ENCODE peak calls at places on chromosome 9, in seven cellular contexts. N, Y, J, R, X, L and P are unnamed samples. For H3K27me3, the result is how much of the 10 kb centered on the place peaks cover.

GRCh38 chr9:81083062-81083461 is 606.3 kb downstream of the TLE1 start:
- DNase-seq in N (no peak), Y (no peak), J (peak), R (no peak), X (peak), L (no peak), P (no peak)

GRCh38 chr9:134652291-134653225 is 11.0 kb downstream of the COL5A1 start:
- DNase-seq in N (no peak), Y (peak), J (no peak), R (no peak), X (no peak), L (no peak), P (no peak)

GRCh38 chr9:136554870-136555269 is 9.0 kb upstream of the NOTCH1 start:
- DNase-seq in N (peak), Y (no peak), J (no peak), R (peak), X (no peak), L (no peak), P (no peak)

GRCh38 chr9:3682186-3682585 is 156.4 kb upstream of the RFX3 start:
- DNase-seq in N (no peak), Y (no peak), J (no peak), R (no peak), X (peak), L (no peak), P (no peak)

GRCh38 chr9:129996161-129996849 is 46.7 kb downstream of the FNBP1 start:
- DNase-seq in N (peak), Y (no peak), J (no peak), R (no peak), X (peak), L (peak), P (no peak)

GRCh38 chr9:5971740-5972139 is 43.7 kb downstream of the RANBP6 start:
- DNase-seq in N (no peak), Y (no peak), J (no peak), R (no peak), X (peak), L (no peak), P (no peak)

GRCh38 chr9:137688261-137688660 is 69.5 kb downstream of the EHMT1 start:
- DNase-seq in N (no peak), Y (no peak), J (no peak), R (no peak), X (no peak), L (no peak), P (no peak)

GRCh38 chr9:36237230-36237629 is 21.0 kb downstream of the GNE start:
- DNase-seq in N (no peak), Y (no peak), J (no peak), R (no peak), X (no peak), L (no peak), P (no peak)

GRCh38 chr9:32716439-32716838 is 66.9 kb upstream of the TMEM215 start:
- DNase-seq in N (no peak), Y (no peak), J (no peak), R (no peak), X (no peak), L (no peak), P (no peak)

GRCh38 chr9:12274577-12274976 is 418.6 kb upstream of the TYRP1 start:
- DNase-seq in N (no peak), Y (no peak), J (no peak), R (peak), X (no peak), L (no peak), P (no peak)

GRCh38 chr9:14320272-14321245 is 6.6 kb upstream of the NFIB start:
- DNase-seq in N (no peak), Y (peak), J (peak), R (peak), X (peak), L (no peak), P (no peak)

GRCh38 chr9:135992486-135993408 is 31.6 kb upstream of the UBAC1 start:
- DNase-seq in N (peak), Y (peak), J (peak), R (peak), X (peak), L (peak), P (no peak)

GRCh38 chr9:137454145-137454505 is 5.0 kb downstream of the NSMF start:
- DNase-seq in N (peak), Y (peak), J (no peak), R (peak), X (peak), L (peak), P (no peak)

GRCh38 chr9:23088932-23089364 is 642.3 kb downstream of the DMRTA1 start:
- DNase-seq in N (no peak), Y (no peak), J (no peak), R (no peak), X (no peak), L (no peak), P (no peak)

GRCh38 chr9:96014078-96014477 is 138.6 kb downstream of the ERCC6L2 start:
- DNase-seq in N (no peak), Y (no peak), J (no peak), R (no peak), X (no peak), L (no peak), P (no peak)

GRCh38 chr9:130331573-130331972 is 66.0 kb downstream of the HMCN2 start:
- DNase-seq in N (peak), Y (peak), J (no peak), R (no peak), X (peak), L (no peak), P (no peak)

GRCh38 chr9:131334568-131335105 is 45.1 kb downstream of the PLPP7 start:
- DNase-seq in N (no peak), Y (peak), J (no peak), R (no peak), X (peak), L (no peak), P (no peak)

GRCh38 chr9:130137081-130137869 is 34.9 kb upstream of the NCS1 start:
- DNase-seq in N (no peak), Y (no peak), J (no peak), R (no peak), X (peak), L (no peak), P (no peak)

GRCh38 chr9:105859428-105860091 is 165.2 kb downstream of the TMEM38B start:
- DNase-seq in N (no peak), Y (no peak), J (no peak), R (no peak), X (peak), L (no peak), P (no peak)

GRCh38 chr9:3880851-3881250 is 355.1 kb upstream of the RFX3 start:
- DNase-seq in N (no peak), Y (no peak), J (peak), R (no peak), X (peak), L (no peak), P (no peak)

GRCh38 chr9:91714874-91715615 is 235.0 kb downstream of the ROR2 start:
- DNase-seq in N (no peak), Y (no peak), J (no peak), R (no peak), X (no peak), L (peak), P (no peak)
- H3K4me3 ChIP-seq in N (peak), Y (peak), J (no peak), R (peak), X (peak), L (no peak), P (no peak)

GRCh38 chr9:122518841-122519240 is at the start of gene OR1J4:
- DNase-seq in N (no peak), Y (no peak), J (no peak), R (no peak), X (no peak), L (no peak), P (no peak)

GRCh38 chr9:122519376-122519775 is 435 bp downstream of the OR1J4 start:
- DNase-seq in N (no peak), Y (no peak), J (no peak), R (no peak), X (no peak), L (no peak), P (no peak)

GRCh38 chr9:122518226-122518625 is 715 bp upstream of the OR1J4 start:
- DNase-seq in N (no peak), Y (no peak), J (no peak), R (no peak), X (no peak), L (no peak), P (no peak)
- H3K27me3 ChIP-seq in N (under half), Y (half or more), J (under half), R (under half), X (under half), L (under half), P (under half)

GRCh38 chr9:128899566-128900322 is 17.8 kb downstream of the LRRC8A start:
- DNase-seq in N (no peak), Y (no peak), J (no peak), R (no peak), X (peak), L (no peak), P (no peak)
- H3K4me3 ChIP-seq in N (no peak), Y (no peak), J (no peak), R (no peak), X (no peak), L (no peak), P (no peak)

DNA sequence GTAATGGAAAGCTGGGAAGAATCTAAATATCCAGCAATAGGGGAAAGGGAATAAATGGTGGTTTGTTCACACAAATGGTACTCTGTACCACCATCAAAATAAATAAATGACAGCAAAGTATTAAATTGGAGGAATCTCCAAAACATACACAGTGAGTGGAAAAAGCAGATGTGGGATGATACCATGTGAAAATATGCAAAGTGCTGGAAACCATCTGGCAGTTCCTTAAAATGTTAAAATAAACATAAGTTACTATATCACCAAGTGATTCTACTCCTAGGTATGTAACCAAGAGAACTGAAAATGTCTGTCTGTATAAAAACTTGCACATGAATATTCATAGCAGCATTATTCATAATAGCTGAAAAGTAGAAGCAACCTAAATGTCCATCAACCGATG is 41.9 kb upstream of the TEX48 start:
- DNase-seq in N (no peak), Y (no peak), J (peak), R (no peak), X (peak), L (no peak), P (no peak)
- H3K27me3 ChIP-seq in N (under half), Y (half or more), J (under half), R (under half), X (under half), L (under half), P (under half)

DNA sequence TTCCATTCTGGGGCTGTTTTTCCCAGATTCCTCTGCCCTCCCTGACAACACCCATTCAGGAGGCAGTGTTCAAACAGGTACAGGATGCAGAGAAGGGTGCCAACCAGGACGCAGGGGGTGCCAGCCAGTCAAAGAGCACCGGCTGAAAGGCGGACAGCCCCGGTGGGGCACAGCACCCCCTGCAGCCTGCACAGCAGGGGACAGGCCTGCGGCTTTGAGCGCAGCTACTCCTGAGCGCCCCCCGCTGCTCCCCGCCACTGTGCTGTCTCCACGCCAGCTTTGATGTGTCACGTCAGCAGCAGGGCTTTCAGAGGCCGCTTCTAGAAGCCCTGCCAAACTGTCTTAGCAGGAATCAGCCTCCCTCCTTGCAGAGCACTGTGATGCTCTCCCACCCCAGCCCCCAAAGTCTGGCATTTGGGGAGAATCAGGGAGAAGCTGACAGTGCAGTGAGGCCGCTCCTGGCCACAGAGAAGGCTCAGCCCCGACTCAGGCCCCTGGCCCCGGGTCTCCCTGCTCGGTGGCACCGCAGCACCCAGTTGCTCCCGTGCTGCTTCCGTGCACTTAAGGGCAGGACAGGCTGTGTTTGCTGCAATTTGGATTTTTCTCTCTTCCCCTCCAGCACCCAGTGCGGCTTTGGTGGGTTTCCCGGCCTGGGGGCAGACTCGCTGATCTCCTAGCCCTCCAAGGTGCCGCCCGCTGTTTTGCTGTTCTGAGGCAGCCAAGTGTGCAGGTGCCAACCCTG is 20.3 kb downstream of the AK8 start:
- DNase-seq in N (no peak), Y (peak), J (no peak), R (no peak), X (no peak), L (no peak), P (no peak)
- H3K4me3 ChIP-seq in N (no peak), Y (no peak), J (no peak), R (no peak), X (peak), L (no peak), P (no peak)

DNA sequence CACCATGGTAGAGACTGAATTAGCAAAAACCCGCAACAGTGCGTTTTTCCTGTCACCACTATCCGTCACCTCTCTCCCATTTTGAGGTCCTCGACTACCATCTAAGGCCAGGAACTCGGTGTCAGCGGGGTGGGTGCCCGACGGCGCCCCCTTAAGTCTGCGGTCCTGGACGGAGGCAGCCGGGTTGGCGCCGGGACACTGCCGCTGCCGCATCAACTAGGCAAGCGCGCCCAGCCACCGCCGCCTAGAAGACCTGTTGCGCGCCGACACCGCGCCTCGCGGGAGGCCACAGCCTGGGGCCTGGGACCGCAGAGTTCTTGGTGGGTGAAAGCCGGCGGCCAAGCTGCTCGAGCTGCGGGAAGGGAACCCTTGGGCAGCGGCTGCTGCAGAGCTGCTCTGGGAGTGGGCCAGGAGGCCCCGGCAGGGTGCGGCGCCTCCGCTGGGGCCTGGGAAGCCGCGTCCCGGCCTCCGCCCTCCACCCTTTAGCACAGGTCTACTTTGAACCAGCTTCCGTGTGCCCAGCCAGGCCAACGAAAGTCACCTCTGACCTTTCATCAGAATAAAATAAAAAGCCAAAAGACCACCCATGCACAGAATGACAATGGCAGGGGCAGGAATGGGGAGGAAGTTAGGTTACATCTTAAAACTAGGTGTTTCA is 3.5 kb downstream of the FOXB2 start:
- DNase-seq in N (no peak), Y (no peak), J (no peak), R (no peak), X (no peak), L (no peak), P (no peak)
- H3K27me3 ChIP-seq in N (under half), Y (half or more), J (under half), R (half or more), X (half or more), L (half or more), P (under half)

GRCh38 chr9:16728128-16728505 is 142.4 kb downstream of the BNC2 start:
- DNase-seq in N (no peak), Y (no peak), J (no peak), R (peak), X (no peak), L (no peak), P (no peak)

GRCh38 chr9:16725066-16725465 is 145.4 kb downstream of the BNC2 start:
- DNase-seq in N (no peak), Y (no peak), J (no peak), R (no peak), X (no peak), L (no peak), P (no peak)

GRCh38 chr9:16727452-16728127 is 142.9 kb downstream of the BNC2 start:
- DNase-seq in N (no peak), Y (no peak), J (peak), R (peak), X (peak), L (no peak), P (no peak)

GRCh38 chr9:16726718-16727451 is 143.6 kb downstream of the BNC2 start:
- DNase-seq in N (peak), Y (peak), J (peak), R (peak), X (peak), L (peak), P (no peak)

DNA sequence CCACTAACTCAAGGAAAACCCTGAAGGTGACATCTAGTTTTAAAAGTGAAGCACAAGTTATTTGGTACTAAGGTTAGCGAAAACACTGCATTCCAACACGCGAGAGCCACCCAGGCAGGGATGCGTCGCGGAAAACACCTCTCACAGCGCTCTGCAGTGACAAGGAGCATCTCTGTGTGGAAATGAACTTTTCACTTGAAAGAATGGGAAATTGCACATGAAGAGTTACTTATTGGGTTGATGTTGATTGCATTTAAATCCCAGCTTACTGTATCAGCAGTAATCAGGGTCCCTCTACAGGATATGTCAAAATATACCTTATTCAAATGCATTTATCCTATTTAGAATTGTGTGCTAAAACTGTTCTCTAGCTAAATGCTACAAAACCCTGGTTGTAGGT is 144.4 kb downstream of the BNC2 start:
- DNase-seq in N (no peak), Y (no peak), J (peak), R (peak), X (peak), L (no peak), P (no peak)
- H3K4me3 ChIP-seq in N (no peak), Y (peak), J (peak), R (peak), X (peak), L (no peak), P (peak)